ENCODE peak calls at places on chromosomes 7 and 10, in four cellular contexts. I is MM.1S, J is heart right ventricle, S is heart left ventricle. Y is an unnamed sample.

GRCh38 chr7:8418627-8419245 is 14.7 kb upstream of the NXPH1 start:
- DNase-seq in I (peak; percentile 66), J (no peak), S (peak; percentile 33), Y (no peak)

GRCh38 chr7:50333266-50333665 is 28.8 kb downstream of the IKZF1 start:
- DNase-seq in I (no peak), J (no peak), S (no peak), Y (no peak)

GRCh38 chr7:4951903-4952636 is 6.9 kb downstream of the MMD2 start:
- DNase-seq in I (peak; percentile 28), J (no peak), S (no peak), Y (no peak)

GRCh38 chr7:101875215-101875846 is 57.9 kb downstream of the CUX1 start:
- DNase-seq in I (no peak), J (no peak), S (no peak), Y (no peak)

GRCh38 chr7:27397503-27397902 is 154.9 kb downstream of the EVX1 start:
- DNase-seq in I (no peak), J (no peak), S (no peak), Y (no peak)

GRCh38 chr10:129972145-129972965 is 8.3 kb upstream of the EBF3 start:
- DNase-seq in I (no peak), J (peak; percentile 43), S (no peak), Y (no peak)

GRCh38 chr10:5442056-5442989 is 30.0 kb downstream of the NET1 start:
- DNase-seq in I (peak; percentile 51), J (no peak), S (no peak), Y (no peak)

GRCh38 chr7:27237735-27238334 is 4.8 kb upstream of the EVX1 start:
- DNase-seq in I (no peak), J (no peak), S (no peak), Y (no peak)

GRCh38 chr7:150431839-150432658 is 18.4 kb upstream of the GIMAP8 start:
- DNase-seq in I (no peak), J (no peak), S (no peak), Y (no peak)

GRCh38 chr10:100248820-100249219 is 18.6 kb downstream of the CWF19L1 start:
- DNase-seq in I (no peak), J (no peak), S (no peak), Y (no peak)

GRCh38 chr7:32618987-32619386 is 123.7 kb downstream of the AVL9 start:
- DNase-seq in I (no peak), J (no peak), S (no peak), Y (no peak)

GRCh38 chr7:108055541-108056135 is 52.7 kb upstream of the LAMB1 start:
- DNase-seq in I (no peak), J (no peak), S (no peak), Y (no peak)

GRCh38 chr7:125878990-125879389 is 949.4 kb upstream of the POT1 start:
- DNase-seq in I (peak; percentile 39), J (no peak), S (no peak), Y (no peak)

GRCh38 chr10:110372656-110373055 is 67.9 kb upstream of the SMNDC1 start:
- DNase-seq in I (no peak), J (no peak), S (no peak), Y (no peak)

GRCh38 chr10:123669901-123670300 is 3.7 kb downstream of the GPR26 start:
- DNase-seq in I (no peak), J (no peak), S (no peak), Y (no peak)

GRCh38 chr7:15417341-15417988 is 144.3 kb downstream of the AGMO start:
- DNase-seq in I (no peak), J (no peak), S (no peak), Y (no peak)

GRCh38 chr7:69177941-69178494 is 420.3 kb upstream of the AUTS2 start:
- DNase-seq in I (no peak), J (no peak), S (no peak), Y (no peak)

GRCh38 chr7:95276114-95276513 is 48.2 kb downstream of the PON1 start:
- DNase-seq in I (peak; percentile 68), J (no peak), S (no peak), Y (no peak)

GRCh38 chr10:33557313-33557712 is 222.8 kb upstream of the NRP1 start:
- DNase-seq in I (no peak), J (no peak), S (no peak), Y (no peak)

GRCh38 chr10:33553951-33554571 is 219.6 kb upstream of the NRP1 start:
- DNase-seq in I (no peak), J (no peak), S (no peak), Y (no peak)

GRCh38 chr10:33556581-33556980 is 222.1 kb upstream of the NRP1 start:
- DNase-seq in I (no peak), J (no peak), S (no peak), Y (no peak)

GRCh38 chr10:33556103-33556502 is 221.6 kb upstream of the NRP1 start:
- DNase-seq in I (no peak), J (no peak), S (no peak), Y (no peak)

GRCh38 chr10:33559105-33559504 is 224.6 kb upstream of the NRP1 start:
- DNase-seq in I (no peak), J (no peak), S (no peak), Y (no peak)
- TF ChIP-seq CTCF in I (no peak), J (no peak), S (no peak), Y (no peak)

GRCh38 chr10:77606751-77607150 is 30.9 kb downstream of the KCNMA1 start:
- DNase-seq in I (no peak), J (no peak), S (no peak), Y (no peak)
- H3K4me3 ChIP-seq in I (no peak overlapping the region), J (no peak overlapping the region), S (no peak overlapping the region), Y (no peak overlapping the region)

GRCh38 chr10:48696535-48696873 is 11.8 kb downstream of the WDFY4 start:
- DNase-seq in I (no peak), J (no peak), S (no peak), Y (no peak)

GRCh38 chr10:48697091-48697490 is 12.4 kb downstream of the WDFY4 start:
- DNase-seq in I (no peak), J (no peak), S (no peak), Y (no peak)

GRCh38 chr10:48694371-48695030 is 9.8 kb downstream of the WDFY4 start:
- DNase-seq in I (no peak), J (no peak), S (no peak), Y (no peak)

GRCh38 chr10:48697821-48698764 is 13.4 kb downstream of the WDFY4 start:
- DNase-seq in I (no peak), J (no peak), S (no peak), Y (no peak)

DNA sequence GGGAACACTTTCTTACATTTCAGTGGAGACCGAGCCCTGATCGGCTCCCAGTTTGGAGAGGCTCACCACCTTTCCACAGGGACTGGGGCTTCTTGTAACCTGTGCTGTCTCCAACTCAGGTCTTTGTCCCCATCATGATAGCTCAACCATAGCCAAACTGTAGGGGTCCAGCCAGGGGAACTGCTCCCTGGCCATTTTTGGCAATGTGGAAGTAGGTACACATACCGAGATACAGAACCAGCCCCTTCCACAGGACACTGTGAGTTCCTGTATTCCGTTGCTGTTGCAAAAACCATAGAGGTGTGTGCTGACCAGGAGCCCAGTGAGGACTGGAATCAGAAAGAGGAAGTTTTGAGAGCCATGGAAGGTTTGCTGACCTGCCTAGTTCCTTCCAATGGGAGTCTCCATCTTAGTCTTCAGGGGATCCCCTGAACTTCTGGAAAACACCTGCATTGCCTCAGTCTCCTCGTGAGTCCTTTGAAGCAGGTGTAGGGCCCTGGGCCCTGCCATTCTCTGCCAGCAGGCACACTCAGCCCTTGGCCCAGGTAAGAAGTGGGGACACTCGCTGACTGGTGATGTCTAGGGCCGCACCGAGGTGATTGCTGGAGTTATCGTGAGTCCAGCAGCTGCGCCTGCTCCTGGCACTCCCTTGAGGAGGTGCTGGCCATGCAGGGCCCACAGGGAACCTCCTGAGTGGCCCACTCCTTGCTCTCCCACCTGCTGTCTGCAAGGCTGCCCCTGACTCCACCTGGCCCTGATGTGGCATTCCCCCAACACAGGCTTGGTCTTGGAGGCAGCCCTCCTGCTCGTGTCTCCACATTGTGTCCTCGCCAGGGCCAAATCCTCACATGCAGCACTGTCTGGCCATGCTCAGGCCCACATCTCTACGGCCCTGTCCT is 11.2 kb downstream of the WDFY4 start:
- DNase-seq in I (no peak), J (no peak), S (no peak), Y (no peak)
- H3K27ac ChIP-seq in I (no peak overlapping the region), J (no peak overlapping the region), S (no peak overlapping the region), Y (no peak overlapping the region)

GRCh38 chr10:67697646-67698245 is 1.8 kb upstream of the CTNNA3 start:
- DNase-seq in I (peak; percentile 45), J (no peak), S (peak; percentile 10), Y (no peak)
- TF ChIP-seq CTCF in I (peak; percentile 58), J (peak; percentile 70), S (peak; percentile 60), Y (peak; percentile 60)

GRCh38 chr7:85699482-85699881 is 512.6 kb upstream of the SEMA3D start:
- DNase-seq in I (no peak), J (no peak), S (no peak), Y (no peak)

GRCh38 chr7:85705076-85705475 is 518.2 kb upstream of the SEMA3D start:
- DNase-seq in I (no peak), J (no peak), S (no peak), Y (no peak)

DNA sequence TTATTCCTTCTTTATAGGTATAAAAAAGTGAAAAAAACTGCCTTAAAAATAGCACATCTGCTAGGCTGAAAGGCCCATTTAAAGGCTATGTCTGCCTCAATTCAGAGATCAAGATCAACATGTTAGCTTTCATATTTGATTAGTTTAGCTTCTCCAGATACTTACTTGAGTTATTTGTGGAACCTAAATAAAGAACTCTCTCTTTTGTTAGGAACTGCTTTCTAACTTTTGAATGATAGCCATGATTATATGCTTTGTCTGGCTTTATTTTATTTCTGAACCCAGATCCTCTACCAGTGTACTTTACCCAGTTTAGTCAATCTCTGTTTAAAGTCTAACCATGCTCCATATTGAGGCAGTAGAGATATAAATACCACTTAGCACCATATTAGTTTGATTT is 515.5 kb upstream of the SEMA3D start:
- DNase-seq in I (no peak), J (no peak), S (no peak), Y (no peak)
- H3K4me3 ChIP-seq in I (no peak overlapping the region), J (no peak overlapping the region), S (no peak overlapping the region), Y (no peak overlapping the region)

DNA sequence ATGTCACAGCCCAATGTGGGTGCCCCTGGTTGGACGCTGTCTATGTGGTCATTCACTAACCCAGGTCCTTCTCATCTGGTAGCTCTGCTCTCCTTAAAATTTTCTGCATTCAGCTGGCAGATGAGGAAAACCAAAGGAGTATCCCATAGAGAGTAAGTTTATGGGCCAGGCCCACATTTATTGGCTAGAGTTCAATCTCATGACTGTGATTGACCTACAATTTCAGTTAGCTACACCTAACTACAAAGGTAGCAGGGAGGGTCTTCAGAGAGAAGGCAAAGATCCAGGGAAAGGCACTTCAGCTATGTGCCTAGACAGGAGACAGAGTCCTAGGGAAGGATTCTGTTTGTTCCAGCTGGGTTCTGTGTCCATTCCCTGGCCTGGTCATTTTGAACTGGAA is 23.7 kb upstream of the PPIF start:
- DNase-seq in I (no peak), J (no peak), S (no peak), Y (no peak)
- H3K27ac ChIP-seq in I (no peak overlapping the region), J (no peak overlapping the region), S (no peak overlapping the region), Y (no peak overlapping the region)